ENCODE peak calls at places on chromosome 16, in nine cellular contexts. W is H1; S is fibroblast of mammary gland; Y is GM12865; K is type B pancreatic cell; C is CD8-positive, alpha-beta T cell; Q is lower lobe of right lung; I is body of pancreas; N is IMR-90. E is an unnamed sample.

GRCh38 chr16:56643080-56643778 is 4.8 kb downstream of the MT1A start:
- DNase-seq in W (no peak), S (peak), Y (peak), K (no peak), C (peak), Q (peak), I (peak), N (no peak), E (peak)

GRCh38 chr16:46607529-46607928 is 13.7 kb downstream of the SHCBP1 start:
- DNase-seq in W (no peak), S (peak), Y (peak), K (no peak), C (no peak), Q (no peak), I (no peak), N (peak), E (no peak)

GRCh38 chr16:23302045-23302956 is at the start of gene SCNN1B:
- DNase-seq in W (no peak), S (no peak), Y (peak), K (no peak), C (no peak), Q (peak), I (peak), N (no peak), E (no peak)

GRCh38 chr16:71883193-71883848 is 661 bp downstream of the ZNF821 start:
- DNase-seq in W (no peak), S (no peak), Y (peak), K (peak), C (peak), Q (peak), I (peak), N (peak), E (no peak)

GRCh38 chr16:60203525-60204124 is 1469.5 kb upstream of the GOT2 start:
- DNase-seq in W (no peak), S (peak), Y (no peak), K (no peak), C (no peak), Q (no peak), I (no peak), N (peak), E (no peak)

GRCh38 chr16:23362460-23363317 is 60.6 kb downstream of the SCNN1B start:
- DNase-seq in W (no peak), S (no peak), Y (no peak), K (no peak), C (no peak), Q (peak), I (peak), N (no peak), E (no peak)

GRCh38 chr16:80992676-80993292 is 13.9 kb downstream of the CMC2 start:
- DNase-seq in W (no peak), S (no peak), Y (no peak), K (no peak), C (no peak), Q (no peak), I (no peak), N (no peak), E (no peak)

GRCh38 chr16:50300942-50301625 is 34.7 kb downstream of the ADCY7 start:
- DNase-seq in W (no peak), S (peak), Y (no peak), K (no peak), C (no peak), Q (peak), I (no peak), N (peak), E (no peak)

GRCh38 chr16:11135167-11135973 is 120.6 kb downstream of the SOCS1 start:
- DNase-seq in W (no peak), S (peak), Y (no peak), K (no peak), C (no peak), Q (no peak), I (no peak), N (peak), E (peak)

GRCh38 chr16:28990375-28991040 is 5.7 kb downstream of the LAT start:
- DNase-seq in W (no peak), S (no peak), Y (no peak), K (no peak), C (no peak), Q (no peak), I (no peak), N (no peak), E (no peak)

GRCh38 chr16:73725147-73725546 is 571.5 kb upstream of the PSMD7 start:
- DNase-seq in W (no peak), S (no peak), Y (no peak), K (no peak), C (no peak), Q (no peak), I (no peak), N (no peak), E (no peak)

DNA sequence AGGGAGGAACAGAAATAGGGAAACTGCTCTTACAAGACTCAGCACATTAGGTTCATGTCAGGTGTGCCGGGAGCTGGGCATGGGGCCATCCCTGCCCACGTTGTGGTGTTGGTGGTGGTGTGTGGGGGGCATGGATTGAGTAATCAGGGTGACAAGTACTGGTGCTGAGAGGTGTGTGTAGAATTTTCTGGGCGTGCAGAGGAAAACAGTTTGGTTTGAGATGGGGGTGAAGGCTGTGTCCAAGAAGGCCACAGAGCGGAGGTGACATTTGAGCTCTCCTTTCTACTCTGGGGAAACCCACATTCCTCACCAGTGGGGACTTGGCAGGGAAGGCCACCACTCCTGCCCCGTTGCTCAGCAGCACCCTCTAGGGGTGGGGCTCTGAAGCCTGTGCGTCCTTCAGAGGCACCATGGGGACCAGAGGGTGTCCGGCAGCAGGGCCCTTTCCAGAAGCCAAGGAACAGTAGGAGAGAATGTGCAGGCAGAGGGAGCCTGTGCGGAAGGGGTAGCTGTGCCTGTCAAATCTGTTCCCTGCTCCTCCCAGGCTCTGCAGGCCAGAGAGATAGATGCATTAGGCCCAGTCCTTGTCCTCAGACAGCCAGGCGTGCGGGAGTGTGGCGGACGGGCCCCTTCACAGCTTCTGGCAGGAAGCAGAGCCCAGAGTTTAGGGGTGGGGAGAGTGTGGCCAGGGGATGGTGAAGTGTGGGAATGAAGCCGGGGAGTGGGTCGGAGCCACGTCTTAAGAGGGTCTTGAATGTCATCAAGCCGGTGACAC is 48.7 kb upstream of the GSE1 start:
- DNase-seq in W (no peak), S (no peak), Y (peak), K (no peak), C (no peak), Q (no peak), I (peak), N (no peak), E (no peak)
- TF ChIP-seq CTCF in W (peak), S (peak), Y (peak), K (peak), C (peak), Q (peak), I (peak), N (peak), E (peak)

GRCh38 chr16:84209989-84210388 is 19.0 kb downstream of the ADAD2 start:
- DNase-seq in W (no peak), S (no peak), Y (no peak), K (no peak), C (no peak), Q (no peak), I (no peak), N (peak), E (no peak)
- TF ChIP-seq CTCF in W (no peak), S (no peak), Y (no peak), K (no peak), C (no peak), Q (no peak), I (no peak), N (no peak), E (no peak)

GRCh38 chr16:4332083-4332482 is 16.2 kb downstream of the GLIS2 start:
- DNase-seq in W (no peak), S (no peak), Y (no peak), K (no peak), C (no peak), Q (no peak), I (no peak), N (no peak), E (no peak)
- TF ChIP-seq CTCF in W (no peak), S (no peak), Y (no peak), K (no peak), C (no peak), Q (no peak), I (no peak), N (no peak), E (no peak)

DNA sequence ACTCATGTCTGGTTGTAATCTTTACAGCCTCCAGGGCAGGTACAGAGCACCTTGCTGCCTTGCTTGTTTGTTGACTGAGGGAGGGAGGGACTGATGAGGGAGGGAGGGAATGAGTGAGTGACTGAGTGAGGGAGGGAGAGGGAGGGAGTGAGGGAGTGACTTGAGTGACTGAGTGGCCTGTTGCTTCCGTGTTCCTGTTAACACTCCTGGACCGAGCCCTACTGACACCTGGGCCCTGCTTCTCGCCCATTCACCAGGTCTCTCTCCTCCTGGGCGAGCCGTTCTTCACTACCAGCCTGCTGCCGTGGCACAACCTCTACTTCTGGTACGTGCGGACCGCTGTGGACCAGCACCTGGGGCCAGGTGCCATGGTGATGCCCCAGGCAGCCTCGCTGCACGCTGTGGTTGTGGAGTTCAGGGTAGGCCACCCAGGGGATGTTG is 41.2 kb downstream of the PRMT7 start:
- DNase-seq in W (no peak), S (no peak), Y (no peak), K (no peak), C (no peak), Q (peak), I (no peak), N (no peak), E (no peak)
- TF ChIP-seq CTCF in W (no peak), S (no peak), Y (no peak), K (no peak), C (no peak), Q (no peak), I (no peak), N (no peak), E (no peak)

GRCh38 chr16:2468142-2468724 is 2.9 kb upstream of the NTN3 start:
- DNase-seq in W (no peak), S (no peak), Y (peak), K (no peak), C (no peak), Q (no peak), I (peak), N (peak), E (no peak)

GRCh38 chr16:2466667-2467300 is 4.3 kb upstream of the NTN3 start:
- DNase-seq in W (no peak), S (no peak), Y (no peak), K (no peak), C (no peak), Q (no peak), I (no peak), N (no peak), E (no peak)

GRCh38 chr16:2468725-2469398 is 2.2 kb upstream of the NTN3 start:
- DNase-seq in W (no peak), S (no peak), Y (peak), K (no peak), C (no peak), Q (no peak), I (peak), N (no peak), E (no peak)

GRCh38 chr16:2465653-2466415 is 5.3 kb upstream of the NTN3 start:
- DNase-seq in W (no peak), S (no peak), Y (no peak), K (no peak), C (no peak), Q (no peak), I (no peak), N (no peak), E (no peak)

GRCh38 chr16:2467301-2468141 is 3.6 kb upstream of the NTN3 start:
- DNase-seq in W (no peak), S (peak), Y (peak), K (no peak), C (no peak), Q (peak), I (peak), N (peak), E (no peak)
- TF ChIP-seq CTCF in W (no peak), S (no peak), Y (peak), K (peak), C (no peak), Q (no peak), I (no peak), N (peak), E (peak)

GRCh38 chr16:27109666-27110523 is 43.2 kb downstream of the C16orf82 start:
- DNase-seq in W (peak), S (peak), Y (peak), K (peak), C (peak), Q (peak), I (peak), N (peak), E (no peak)
- TF ChIP-seq CTCF in W (peak), S (peak), Y (peak), K (peak), C (peak), Q (peak), I (peak), N (peak), E (peak)

DNA sequence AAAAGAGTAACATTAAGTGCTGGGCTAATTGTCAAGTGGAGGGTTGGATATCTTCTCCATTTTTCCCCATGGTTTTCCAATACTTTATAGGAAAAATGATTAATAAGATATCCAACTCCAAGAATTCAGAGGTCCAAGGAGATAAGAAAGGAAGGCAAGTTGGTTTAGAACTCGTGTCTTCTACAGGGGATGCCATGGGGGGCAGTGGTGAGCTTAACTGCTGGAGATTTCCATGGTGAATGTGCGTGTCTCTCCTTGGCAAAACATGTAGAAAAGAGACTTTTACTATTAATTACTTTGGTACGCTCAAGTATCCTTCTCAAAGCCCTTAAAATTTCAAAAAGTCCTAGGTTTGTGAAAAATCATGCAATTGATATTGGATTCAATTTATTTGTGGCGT is 982.9 kb upstream of the RBFOX1 start:
- DNase-seq in W (no peak), S (no peak), Y (no peak), K (no peak), C (no peak), Q (no peak), I (no peak), N (no peak), E (no peak)
- TF ChIP-seq CTCF in W (peak), S (no peak), Y (no peak), K (no peak), C (no peak), Q (no peak), I (no peak), N (no peak), E (no peak)

DNA sequence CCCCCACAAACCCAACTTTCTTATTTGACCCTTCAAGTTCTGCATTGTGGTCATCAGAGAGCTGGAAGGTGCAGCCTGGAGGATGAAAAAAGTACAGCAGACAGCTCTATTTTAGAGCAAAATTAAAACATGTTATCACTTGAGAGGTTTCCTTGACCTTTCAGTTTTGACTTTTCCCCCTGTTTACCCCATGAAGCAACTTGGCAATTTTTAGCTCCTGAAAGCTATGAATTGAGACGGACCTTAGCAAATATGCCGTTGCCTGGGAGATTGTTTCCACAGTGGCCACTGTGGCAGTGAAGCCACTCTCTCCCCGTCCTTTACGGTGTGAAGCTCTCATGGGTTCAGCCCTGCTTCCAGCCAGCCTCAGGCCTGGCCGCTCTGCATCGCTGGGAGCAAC is 398.6 kb downstream of the CPPED1 start:
- DNase-seq in W (no peak), S (no peak), Y (no peak), K (no peak), C (no peak), Q (no peak), I (peak), N (no peak), E (no peak)
- TF ChIP-seq CTCF in W (no peak), S (no peak), Y (no peak), K (no peak), C (no peak), Q (no peak), I (no peak), N (no peak), E (no peak)

DNA sequence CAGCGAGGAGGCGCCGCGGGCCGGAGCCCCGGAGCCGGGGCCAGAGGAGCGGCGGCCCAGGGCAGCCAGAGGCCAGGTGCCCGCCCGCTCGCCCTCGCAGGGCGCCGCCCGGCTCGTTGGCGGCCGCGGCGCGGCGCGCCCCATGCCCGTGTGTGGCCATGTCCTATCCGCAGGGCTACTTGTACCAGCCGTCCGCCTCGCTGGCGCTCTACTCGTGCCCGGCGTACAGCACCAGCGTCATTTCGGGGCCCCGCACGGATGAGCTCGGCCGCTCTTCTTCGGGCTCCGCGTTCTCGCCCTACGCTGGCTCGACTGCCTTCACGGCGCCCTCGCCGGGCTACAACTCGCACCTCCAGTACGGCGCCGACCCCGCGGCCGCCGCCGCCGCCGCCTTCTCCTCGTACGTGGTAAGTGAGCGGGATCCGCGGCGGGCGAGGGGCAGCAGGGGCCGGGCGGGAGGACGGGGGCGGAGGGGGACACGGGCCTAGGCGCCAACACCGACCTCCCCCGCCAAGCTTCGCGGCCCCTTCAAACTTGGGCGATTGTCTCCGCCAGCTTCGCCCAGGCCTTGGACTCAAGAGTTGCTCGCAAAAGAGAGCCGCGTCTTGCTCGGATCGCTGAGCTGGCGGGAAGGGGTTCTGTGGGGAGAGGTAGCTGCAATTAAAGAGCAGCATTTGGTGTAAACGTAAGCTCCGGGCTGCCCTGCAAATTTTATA is 534 bp downstream of the IRX5 start:
- DNase-seq in W (no peak), S (peak), Y (no peak), K (peak), C (no peak), Q (peak), I (peak), N (no peak), E (no peak)
- TF ChIP-seq CTCF in W (no peak), S (no peak), Y (no peak), K (no peak), C (no peak), Q (no peak), I (no peak), N (no peak), E (no peak)

GRCh38 chr16:88441460-88441859 is 11.6 kb upstream of the ZFPM1 start:
- DNase-seq in W (no peak), S (no peak), Y (no peak), K (no peak), C (no peak), Q (no peak), I (no peak), N (no peak), E (no peak)
- TF ChIP-seq CTCF in W (no peak), S (no peak), Y (no peak), K (no peak), C (no peak), Q (no peak), I (no peak), N (no peak), E (no peak)